ENCODE peak calls at places on chromosomes 6 and 20, in seven cellular contexts. P is HCT116, N is cardiac muscle cell, A is pancreas, Q is Peyer's patch, D is uterus, C is heart right ventricle. U is an unnamed sample. For H3K4me1, the result is how much of the 10 kb centered on the place peaks cover.

GRCh38 chr20:52760791-52761190 is 211.4 kb upstream of the TSHZ2 start:
- DNase-seq in N (no peak), A (no peak), D (no peak), C (no peak), Q (no peak), P (no peak), U (no peak)

GRCh38 chr6:46421239-46421638 is 70.0 kb downstream of the RCAN2 start:
- DNase-seq in A (no peak), N (no peak), Q (no peak), C (no peak), D (no peak), P (no peak), U (no peak)

GRCh38 chr6:10166031-10166430 is 248.8 kb downstream of the TFAP2A start:
- DNase-seq in Q (no peak), C (no peak), A (no peak), D (no peak), P (no peak), N (no peak), U (no peak)

GRCh38 chr6:148530976-148531375 is 188.3 kb downstream of the SASH1 start:
- DNase-seq in Q (no peak), N (no peak), P (no peak), D (no peak), C (no peak), A (no peak), U (no peak)

GRCh38 chr6:33962673-33963072 is 158.9 kb upstream of the MLN start:
- DNase-seq in Q (peak), A (no peak), D (no peak), C (no peak), N (no peak), P (no peak), U (no peak)

GRCh38 chr6:162343902-162344226 is 383.7 kb downstream of the PRKN start:
- DNase-seq in C (no peak), N (no peak), D (no peak), P (no peak), Q (no peak), A (peak), U (no peak)

GRCh38 chr6:16236648-16237199 is 1.7 kb upstream of the GMPR start:
- DNase-seq in Q (peak), A (peak), C (no peak), D (peak), N (no peak), P (no peak), U (no peak)

GRCh38 chr20:58407201-58407873 is 18.3 kb downstream of the VAPB start:
- DNase-seq in Q (no peak), N (no peak), A (no peak), D (no peak), P (no peak), C (no peak), U (no peak)

GRCh38 chr6:65760285-65760684 is 53.3 kb upstream of the EYS start:
- DNase-seq in N (no peak), C (no peak), Q (no peak), A (no peak), D (no peak), P (no peak), U (no peak)

GRCh38 chr20:33664762-33665144 is 2.0 kb upstream of the ACTL10 start:
- DNase-seq in P (no peak), C (no peak), A (peak), N (no peak), Q (no peak), D (no peak), U (no peak)

GRCh38 chr20:48153523-48153922 is 368.2 kb upstream of the SULF2 start:
- DNase-seq in C (no peak), N (no peak), D (no peak), Q (no peak), A (peak), P (no peak), U (no peak)

GRCh38 chr20:58038123-58038654 is 190.3 kb downstream of the ANKRD60 start:
- DNase-seq in Q (no peak), N (no peak), C (no peak), A (no peak), D (no peak), P (no peak), U (no peak)

GRCh38 chr6:131982740-131983259 is 31.6 kb upstream of the CCN2 start:
- DNase-seq in C (no peak), Q (no peak), N (no peak), A (no peak), P (no peak), D (no peak), U (no peak)

GRCh38 chr6:30957716-30958115 is 16.9 kb downstream of the MUCL3 start:
- DNase-seq in P (no peak), Q (no peak), N (no peak), D (no peak), A (no peak), C (no peak), U (no peak)

GRCh38 chr20:33724439-33725094 is 4.5 kb upstream of the PXMP4 start:
- DNase-seq in A (no peak), D (no peak), Q (no peak), N (no peak), C (no peak), P (no peak), U (no peak)

GRCh38 chr6:14540859-14541540 is 423.4 kb downstream of the CD83 start:
- DNase-seq in N (no peak), C (no peak), P (no peak), D (no peak), Q (no peak), A (no peak), U (no peak)

GRCh38 chr6:24504642-24505586 is 10.1 kb downstream of the ALDH5A1 start:
- DNase-seq in N (no peak), Q (peak), A (no peak), P (no peak), C (no peak), D (no peak), U (no peak)

GRCh38 chr20:31751126-31751525 is 12.0 kb downstream of the TPX2 start:
- DNase-seq in C (no peak), A (no peak), D (no peak), Q (no peak), N (no peak), P (no peak), U (no peak)

DNA sequence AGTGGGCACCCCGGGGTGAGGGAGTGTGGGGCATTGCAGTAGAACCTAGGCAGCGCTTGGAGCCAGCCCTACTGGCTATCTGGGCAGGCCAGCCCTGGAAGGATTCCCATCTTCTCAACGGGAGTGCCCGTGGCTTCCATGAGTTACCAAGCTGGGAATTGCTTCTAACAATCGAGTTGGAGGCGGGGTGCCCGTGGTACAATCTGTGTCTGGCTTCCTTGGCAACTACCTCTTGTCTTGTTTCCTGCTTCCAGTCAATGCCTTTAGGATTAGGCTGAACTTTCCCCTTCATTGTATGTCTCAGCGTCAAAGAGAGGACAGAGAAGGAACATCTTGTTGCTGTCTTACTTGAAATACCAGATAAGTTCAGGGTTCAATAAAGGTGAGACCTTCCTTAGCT is 33.3 kb downstream of the PPP1R14C start:
- DNase-seq in P (no peak), C (peak), A (no peak), D (no peak), N (no peak), Q (peak), U (no peak)
- H3K27ac ChIP-seq in P (no peak), C (peak), A (no peak), D (no peak), N (peak), Q (peak), U (no peak)

GRCh38 chr6:137487947-137488735 is 6.1 kb downstream of the OLIG3 start:
- DNase-seq in A (no peak), N (no peak), Q (no peak), D (no peak), C (no peak), P (no peak), U (peak)
- H3K4me3 ChIP-seq in A (no peak), N (no peak), Q (peak), D (no peak), C (peak), P (no peak), U (no peak)

GRCh38 chr6:36598326-36598725 is 4.2 kb downstream of the SRSF3 start:
- DNase-seq in D (no peak), P (no peak), Q (peak), N (no peak), A (no peak), C (no peak), U (no peak)
- H3K4me1 ChIP-seq in D (under half), P (under half), Q (under half), N (under half), A (under half), C (half or more), U (half or more)

GRCh38 chr6:157895585-157895984 is 72.5 kb downstream of the SNX9 start:
- DNase-seq in P (no peak), D (no peak), C (no peak), N (no peak), Q (no peak), A (no peak), U (no peak)

GRCh38 chr6:157893238-157893637 is 70.2 kb downstream of the SNX9 start:
- DNase-seq in D (no peak), N (no peak), Q (no peak), A (no peak), P (no peak), C (no peak), U (peak)

GRCh38 chr6:157896931-157897330 is 73.9 kb downstream of the SNX9 start:
- DNase-seq in Q (no peak), P (no peak), A (no peak), N (no peak), C (no peak), D (no peak), U (no peak)

GRCh38 chr6:157898169-157898568 is 75.1 kb downstream of the SNX9 start:
- DNase-seq in D (no peak), Q (no peak), C (no peak), A (no peak), N (no peak), P (no peak), U (peak)

DNA sequence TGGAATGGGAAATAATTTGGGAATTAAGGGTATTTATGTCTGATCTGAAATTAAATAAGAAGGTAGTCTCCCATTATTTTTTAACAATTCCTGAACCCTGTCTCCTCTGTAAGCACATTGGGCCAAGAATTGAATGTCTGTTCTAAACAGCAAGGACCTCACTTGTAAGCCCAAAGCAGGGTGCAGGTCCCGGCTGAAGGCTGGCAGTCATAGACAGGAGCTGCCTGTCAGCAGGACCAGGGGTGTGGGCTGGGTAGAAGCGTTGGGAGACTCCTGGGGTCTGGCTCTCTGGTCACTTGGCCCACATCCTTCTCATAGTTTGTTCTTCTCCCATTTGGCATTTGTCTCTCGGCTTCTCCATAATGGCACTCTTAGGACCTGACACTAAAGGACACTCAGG is 75.6 kb downstream of the SNX9 start:
- DNase-seq in P (no peak), N (no peak), A (no peak), C (no peak), Q (no peak), D (no peak), U (no peak)
- H3K27ac ChIP-seq in P (no peak), N (peak), A (no peak), C (no peak), Q (no peak), D (no peak), U (no peak)

GRCh38 chr20:64038579-64039292 is 2.8 kb downstream of the C20orf204 start:
- DNase-seq in C (peak), Q (peak), D (peak), N (peak), A (peak), P (peak), U (peak)
- H3K4me3 ChIP-seq in C (peak), Q (peak), D (peak), N (peak), A (peak), P (peak), U (no peak)

DNA sequence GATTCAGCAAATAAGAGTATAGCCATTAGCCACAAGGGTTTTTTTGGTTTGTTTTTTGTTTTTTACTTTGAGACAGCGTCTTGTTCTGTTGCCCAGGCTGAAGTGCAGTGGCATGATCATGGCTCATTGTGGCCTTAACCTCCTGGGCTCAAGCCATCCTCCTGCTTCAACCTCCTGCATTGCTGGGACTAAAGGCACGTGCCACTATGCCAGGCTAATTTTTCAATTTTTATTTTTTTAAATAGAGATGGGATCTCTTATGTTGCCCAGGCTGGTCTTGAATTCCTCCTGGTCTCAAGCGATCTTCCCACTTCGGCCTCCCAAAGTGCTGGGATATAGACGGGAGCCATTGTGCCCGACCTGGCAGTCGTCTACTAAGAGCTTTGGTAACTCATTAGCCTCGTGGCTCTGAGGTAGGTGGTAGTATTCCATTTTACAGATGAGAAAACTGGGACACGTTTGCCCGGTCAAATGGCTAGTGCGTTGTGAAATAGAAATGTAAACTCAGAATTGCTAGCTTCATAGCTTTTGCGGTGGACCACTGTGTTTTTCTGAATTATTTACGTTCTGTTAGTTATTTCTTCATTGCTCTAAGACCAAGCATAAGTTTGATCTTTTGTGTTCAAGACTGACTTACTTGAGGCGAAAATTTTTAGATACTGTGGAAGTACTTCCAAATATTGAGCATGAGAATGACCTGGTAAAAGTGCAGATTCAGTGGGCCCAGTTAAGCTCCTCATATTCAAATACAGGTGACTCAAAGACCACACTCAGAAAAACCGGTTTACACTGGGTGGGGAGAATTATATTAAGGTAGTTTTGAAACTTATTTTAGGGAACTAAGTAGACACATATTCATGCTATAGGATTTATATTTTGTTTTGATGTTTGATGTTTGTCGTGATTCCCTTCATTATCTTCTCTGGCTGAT is 2.1 kb downstream of the PANK2 start:
- DNase-seq in N (no peak), D (no peak), P (no peak), A (no peak), C (no peak), Q (peak), U (no peak)
- H3K4me1 ChIP-seq in N (under half), D (under half), P (under half), A (under half), C (half or more), Q (under half), U (half or more)

GRCh38 chr20:6114696-6115095 is 8.1 kb downstream of the FERMT1 start:
- DNase-seq in C (no peak), D (no peak), A (no peak), P (no peak), N (no peak), Q (no peak), U (no peak)
- H3K27ac ChIP-seq in C (no peak), D (no peak), A (no peak), P (no peak), N (no peak), Q (no peak), U (no peak)

GRCh38 chr20:51456511-51457280 is 85.8 kb downstream of the NFATC2 start:
- DNase-seq in N (peak), A (peak), D (peak), C (peak), P (peak), Q (peak), U (no peak)
- H3K4me3 ChIP-seq in N (no peak), A (no peak), D (no peak), C (no peak), P (peak), Q (peak), U (no peak)

GRCh38 chr20:43058077-43058476 is 131.6 kb downstream of the PTPRT start:
- DNase-seq in A (no peak), P (no peak), C (no peak), Q (no peak), D (no peak), N (no peak), U (no peak)
- H3K4me1 ChIP-seq in A (under half), P (under half), C (under half), Q (under half), D (under half), N (under half), U (under half)

DNA sequence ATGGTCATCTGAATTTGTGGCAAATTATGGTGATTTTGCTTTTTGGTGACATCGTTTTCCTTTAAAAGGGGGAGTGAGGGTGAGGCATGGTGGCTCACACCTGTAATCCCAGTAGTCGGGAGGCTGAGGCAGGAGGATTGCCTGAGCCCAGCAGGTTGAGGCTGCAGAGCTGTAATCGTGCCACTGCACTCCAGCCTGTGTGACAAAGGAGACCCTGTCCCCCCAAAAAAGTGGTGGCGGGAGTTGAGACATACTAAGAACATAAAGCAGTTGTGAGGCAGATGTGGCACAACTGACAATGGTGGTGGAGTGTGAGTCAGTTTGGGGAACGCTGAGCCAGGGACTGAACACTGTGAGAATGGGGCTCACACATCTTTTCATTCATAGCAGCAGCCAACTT is 45.5 kb downstream of the ADNP start:
- DNase-seq in N (no peak), Q (no peak), P (no peak), A (no peak), C (no peak), D (no peak), U (no peak)
- H3K27ac ChIP-seq in N (peak), Q (no peak), P (no peak), A (no peak), C (no peak), D (no peak), U (no peak)

U was measured in CD4-positive, CD25-positive, alpha-beta regulatory T cell.